ENCODE peak calls at places on chromosomes 6 and 20, in seven cellular contexts. S, T, J, O, K, Q and C are unnamed samples.

GRCh38 chr6:108436771-108437170 is 123.9 kb upstream of the FOXO3 start:
- DNase-seq in T (no peak), K (no peak), O (no peak), Q (no peak), S (no peak), J (no peak), C (no peak)

GRCh38 chr6:104003803-104004516 is 855.8 kb downstream of the HACE1 start:
- DNase-seq in Q (no peak), S (no peak), K (no peak), T (no peak), J (no peak), O (no peak), C (no peak)

GRCh38 chr6:13908955-13909381 is 15.8 kb upstream of the RNF182 start:
- DNase-seq in Q (no peak), J (no peak), T (no peak), K (no peak), O (peak; percentile 60), S (peak; percentile 19), C (no peak)

GRCh38 chr6:90219168-90219985 is 77.3 kb downstream of the BACH2 start:
- DNase-seq in T (peak; percentile 49), J (no peak), O (no peak), K (no peak), Q (no peak), S (peak; percentile 55), C (no peak)

GRCh38 chr6:125001684-125002083 is 39.4 kb downstream of the RNF217 start:
- DNase-seq in Q (no peak), O (no peak), T (no peak), K (no peak), S (no peak), J (no peak), C (no peak)

GRCh38 chr20:52847739-52848359 is 124.3 kb upstream of the TSHZ2 start:
- DNase-seq in Q (no peak), J (no peak), O (no peak), S (no peak), K (no peak), T (no peak), C (no peak)

GRCh38 chr6:12957321-12958051 is 240.9 kb downstream of the PHACTR1 start:
- DNase-seq in O (peak; percentile 2), Q (peak; percentile 87), J (peak; percentile 88), T (no peak), S (peak; percentile 41), K (no peak), C (no peak)

GRCh38 chr6:147204060-147204785 is at the start of gene STXBP5:
- DNase-seq in S (peak; percentile 47), K (no peak), J (peak; percentile 88), O (peak; percentile 54), T (no peak), Q (peak; percentile 76), C (peak; percentile 73)

GRCh38 chr6:44020148-44020547 is 107.1 kb downstream of the MRPL14 start:
- DNase-seq in S (peak; percentile 73), Q (no peak), K (no peak), J (no peak), T (no peak), O (no peak), C (no peak)

GRCh38 chr6:39426057-39426592 is 103.6 kb upstream of the KCNK16 start:
- DNase-seq in S (no peak), J (no peak), Q (no peak), T (no peak), K (no peak), O (no peak), C (no peak)

GRCh38 chr6:150282806-150283205 is 86.0 kb upstream of the IYD start:
- DNase-seq in Q (no peak), T (no peak), J (no peak), S (no peak), K (no peak), O (no peak), C (no peak)

GRCh38 chr6:90095145-90095544 is 200.9 kb downstream of the GJA10 start:
- DNase-seq in K (no peak), T (no peak), J (no peak), Q (no peak), S (no peak), O (no peak), C (no peak)

GRCh38 chr6:132063738-132064137 is 112.6 kb upstream of the CCN2 start:
- DNase-seq in Q (no peak), T (peak; percentile 46), O (no peak), K (no peak), S (no peak), J (no peak), C (no peak)

GRCh38 chr6:5096482-5096881 is 11.3 kb downstream of the PPP1R3G start:
- DNase-seq in J (no peak), S (no peak), O (no peak), K (no peak), Q (no peak), T (no peak), C (no peak)

GRCh38 chr6:47722178-47722577 is 23.8 kb downstream of the ADGRF4 start:
- DNase-seq in K (no peak), T (no peak), J (no peak), Q (no peak), O (no peak), S (no peak), C (peak; percentile 15)

GRCh38 chr20:47699804-47700203 is 85.5 kb downstream of the SULF2 start:
- DNase-seq in T (no peak), J (no peak), O (no peak), S (no peak), Q (no peak), K (no peak), C (no peak)

GRCh38 chr6:111823831-111824607 is 49.2 kb downstream of the FYN start:
- DNase-seq in J (no peak), T (peak; percentile 38), K (no peak), S (no peak), O (no peak), Q (no peak), C (no peak)

GRCh38 chr6:7691021-7691420 is 34.9 kb upstream of the BMP6 start:
- DNase-seq in O (no peak), K (no peak), J (no peak), S (no peak), Q (no peak), T (no peak), C (no peak)

GRCh38 chr6:38646166-38646565 is 6.4 kb upstream of the BTBD9 start:
- DNase-seq in J (no peak), Q (no peak), S (no peak), O (no peak), K (no peak), T (peak; percentile 12), C (no peak)

DNA sequence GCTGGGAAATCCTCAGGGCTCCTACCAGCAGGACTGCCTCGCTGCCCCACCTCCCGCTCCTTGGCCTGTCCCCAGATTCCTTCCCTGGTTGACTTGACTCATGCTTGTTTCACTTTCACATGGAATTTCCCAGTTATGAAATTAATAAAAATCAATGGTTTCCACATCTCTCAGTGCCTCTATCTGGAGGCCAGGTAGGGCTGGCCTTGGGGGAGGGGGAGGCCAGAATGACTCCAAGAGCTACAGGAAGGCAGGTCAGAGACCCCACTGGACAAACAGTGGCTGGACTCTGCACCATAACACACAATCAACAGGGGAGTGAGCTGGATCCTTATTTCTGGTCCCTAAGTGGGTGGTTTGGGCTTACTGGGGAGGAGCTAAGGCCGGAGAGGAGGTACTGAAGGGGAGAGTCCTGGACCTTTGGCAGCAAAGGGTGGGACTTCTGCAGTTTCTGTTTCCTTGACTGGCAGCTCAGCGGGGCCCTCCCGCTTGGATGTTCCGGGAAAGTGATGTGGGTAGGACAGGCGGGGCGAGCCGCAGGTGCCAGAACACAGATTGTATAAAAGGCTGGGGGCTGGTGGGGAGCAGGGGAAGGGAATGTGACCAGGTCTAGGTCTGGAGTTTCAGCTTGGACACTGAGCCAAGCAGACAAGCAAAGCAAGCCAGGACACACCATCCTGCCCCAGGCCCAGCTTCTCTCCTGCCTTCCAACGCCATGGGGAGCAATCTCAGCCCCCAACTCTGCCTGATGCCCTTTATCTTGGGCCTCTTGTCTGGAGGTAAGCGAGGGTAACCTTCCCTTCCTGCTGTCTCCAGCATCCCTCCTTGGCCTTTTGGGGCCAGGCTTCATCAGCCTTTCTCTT is at the start of gene CFB:
- DNase-seq in T (no peak), S (peak; percentile 82), O (no peak), Q (peak; percentile 80), K (no peak), J (no peak), C (no peak)
- H3K4me3 ChIP-seq in T (no peak within 1 kb of the TSS), S (no peak within 1 kb of the TSS), O (no peak within 1 kb of the TSS), Q (peak within 1 kb of the TSS; percentile 39), K (no peak within 1 kb of the TSS), J (peak within 1 kb of the TSS; percentile 3), C (no peak within 1 kb of the TSS)

GRCh38 chr6:18254793-18255192 is 9.5 kb downstream of the DEK start:
- DNase-seq in S (no peak), T (no peak), K (no peak), J (no peak), Q (no peak), O (no peak), C (no peak)
- H3K4me3 ChIP-seq in S (no peak overlapping the region), T (no peak overlapping the region), K (no peak overlapping the region), J (no peak overlapping the region), Q (no peak overlapping the region), O (no peak overlapping the region), C (no peak overlapping the region)

GRCh38 chr6:169592558-169592957 is 109.3 kb downstream of the WDR27 start:
- DNase-seq in T (peak; percentile 38), J (no peak), K (no peak), O (no peak), S (no peak), Q (no peak), C (no peak)

GRCh38 chr6:169589699-169590257 is 112.1 kb downstream of the WDR27 start:
- DNase-seq in S (no peak), K (peak; percentile 12), T (no peak), J (no peak), Q (no peak), O (no peak), C (peak; percentile 32)

GRCh38 chr6:169589293-169589692 is 112.5 kb downstream of the WDR27 start:
- DNase-seq in O (peak; percentile 18), K (peak; percentile 2), T (no peak), S (no peak), J (no peak), Q (no peak), C (peak; percentile 29)

GRCh38 chr6:169591616-169592015 is 110.2 kb downstream of the WDR27 start:
- DNase-seq in T (no peak), O (no peak), S (no peak), K (no peak), J (no peak), Q (no peak), C (no peak)

GRCh38 chr6:169590376-169590939 is 111.4 kb downstream of the WDR27 start:
- DNase-seq in O (no peak), T (no peak), K (no peak), J (peak; percentile 64), Q (no peak), S (no peak), C (no peak)
- H3K4me3 ChIP-seq in O (no peak overlapping the region), T (no peak overlapping the region), K (no peak overlapping the region), J (no peak overlapping the region), Q (no peak overlapping the region), S (no peak overlapping the region), C (no peak overlapping the region)

DNA sequence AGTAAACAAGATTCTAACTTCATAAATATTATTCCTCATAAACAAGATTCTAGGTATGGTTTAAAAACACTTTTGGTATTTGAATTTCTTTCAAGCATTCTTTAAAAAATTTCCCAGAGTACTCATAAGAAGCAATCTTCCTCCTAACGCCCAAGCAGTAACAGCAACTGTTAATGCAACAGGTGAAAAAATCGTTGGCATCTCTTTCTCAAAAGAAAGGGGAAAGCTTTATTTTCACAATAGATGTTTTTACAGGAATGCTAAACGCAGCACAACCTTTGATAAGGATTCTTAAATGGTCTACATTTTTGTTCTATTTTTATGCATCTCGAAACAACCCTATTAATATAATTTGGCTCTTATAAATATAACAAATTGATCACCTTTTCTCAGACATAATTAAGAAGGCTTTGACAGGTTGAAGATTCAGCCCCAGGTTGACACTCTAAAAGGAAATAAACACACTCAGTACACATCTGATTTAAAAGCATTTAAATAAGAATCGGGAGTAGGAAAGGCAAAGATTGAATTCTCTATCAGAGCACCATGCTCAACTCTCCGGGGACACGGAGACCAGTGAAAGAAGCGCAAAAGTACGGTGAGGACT is 632 bp downstream of the AHI1 start:
- DNase-seq in T (no peak), J (no peak), S (no peak), K (no peak), Q (no peak), O (no peak), C (no peak)
- H3K4me3 ChIP-seq in T (peak overlapping the region; percentile 72), J (peak overlapping the region; percentile 82), S (peak overlapping the region; percentile 80), K (peak overlapping the region; percentile 70), Q (peak overlapping the region; percentile 73), O (peak overlapping the region; percentile 97), C (peak overlapping the region; percentile 77)